ENCODE peak calls at places on chromosomes 3 and 15, in seven cellular contexts. B is sigmoid colon, N is GM12891, A is NB4, M is H54, C is GM12878, Q is endothelial cell of umbilical vein. E is an unnamed sample.

GRCh38 chr3:27557411-27557810 is 73.2 kb upstream of the SLC4A7 start:
- DNase-seq in Q (no peak), N (no peak), C (no peak), B (no peak), A (no peak), M (no peak), E (no peak)

GRCh38 chr3:140242818-140243276 is 307.9 kb downstream of the CLSTN2 start:
- DNase-seq in N (no peak), A (no peak), C (no peak), Q (peak), B (no peak), M (no peak), E (no peak)

GRCh38 chr15:69794643-69795461 is 302.9 kb downstream of the TLE3 start:
- DNase-seq in N (no peak), M (peak), Q (no peak), A (no peak), B (peak), C (no peak), E (no peak)

GRCh38 chr15:89101302-89102191 is 13.3 kb downstream of the ABHD2 start:
- DNase-seq in N (no peak), A (no peak), M (peak), C (no peak), B (peak), Q (peak), E (peak)

GRCh38 chr3:104281713-104282112 is 1085.0 kb upstream of the ALCAM start:
- DNase-seq in B (no peak), A (no peak), C (no peak), Q (no peak), N (no peak), M (no peak), E (no peak)

GRCh38 chr3:124149081-124149480 is 157.2 kb upstream of the ROPN1 start:
- DNase-seq in C (no peak), A (no peak), B (no peak), M (no peak), Q (no peak), N (no peak), E (no peak)

GRCh38 chr3:127454051-127454450 is 136.5 kb downstream of the TPRA1 start:
- DNase-seq in N (no peak), C (no peak), Q (no peak), A (no peak), M (no peak), B (peak), E (no peak)

GRCh38 chr3:53592862-53593261 is 98.5 kb downstream of the CACNA1D start:
- DNase-seq in C (no peak), A (no peak), Q (no peak), M (no peak), B (no peak), N (no peak), E (no peak)

GRCh38 chr15:29863438-29863837 is 41.2 kb upstream of the TJP1 start:
- DNase-seq in M (no peak), B (no peak), A (no peak), C (no peak), N (no peak), Q (no peak), E (no peak)

GRCh38 chr15:77538793-77539487 is 93.8 kb downstream of the LINGO1 start:
- DNase-seq in A (no peak), C (no peak), Q (no peak), M (no peak), B (peak), N (no peak), E (no peak)

GRCh38 chr3:71103430-71103881 is 480.1 kb downstream of the FOXP1 start:
- DNase-seq in Q (peak), A (no peak), B (peak), N (no peak), M (no peak), C (no peak), E (no peak)

GRCh38 chr3:196513697-196514349 is 1.3 kb downstream of the SMCO1 start:
- DNase-seq in B (no peak), M (no peak), N (no peak), C (no peak), A (no peak), Q (no peak), E (no peak)

GRCh38 chr15:59313703-59314332 is 58.9 kb downstream of the MYO1E start:
- DNase-seq in B (peak), Q (no peak), C (peak), N (no peak), A (no peak), M (no peak), E (no peak)

GRCh38 chr15:35450492-35450891 is 95.5 kb downstream of the DPH6 start:
- DNase-seq in Q (no peak), C (no peak), A (no peak), N (no peak), B (no peak), M (no peak), E (peak)

GRCh38 chr15:57259511-57260143 is 116.7 kb upstream of the CGNL1 start:
- DNase-seq in C (peak), B (no peak), Q (no peak), A (no peak), M (no peak), N (no peak), E (no peak)

GRCh38 chr3:129942296-129942695 is 32.2 kb upstream of the TRH start:
- DNase-seq in B (no peak), A (peak), N (peak), Q (peak), C (no peak), M (peak), E (peak)

GRCh38 chr15:45714501-45715488 is 80.0 kb downstream of the SQOR start:
- DNase-seq in M (no peak), B (peak), N (no peak), Q (peak), C (no peak), A (peak), E (peak)

GRCh38 chr15:78671626-78672211 is 30.7 kb upstream of the CHRNB4 start:
- DNase-seq in A (no peak), B (no peak), N (no peak), Q (no peak), M (no peak), C (no peak), E (no peak)

GRCh38 chr3:195405646-195406045 is 37.2 kb downstream of the ACAP2 start:
- DNase-seq in C (no peak), Q (peak), A (no peak), N (no peak), B (no peak), M (no peak), E (no peak)

GRCh38 chr15:96440978-96441377 is 110.5 kb downstream of the NR2F2 start:
- DNase-seq in M (no peak), N (no peak), Q (no peak), C (no peak), A (no peak), B (no peak), E (no peak)

GRCh38 chr15:88376574-88377174 is 90.5 kb downstream of the MRPL46 start:
- DNase-seq in C (no peak), Q (no peak), N (no peak), B (no peak), M (no peak), A (no peak), E (no peak)

GRCh38 chr3:152315623-152316022 is 46.9 kb downstream of the MBNL1 start:
- DNase-seq in Q (peak), N (no peak), M (no peak), A (no peak), C (no peak), B (no peak), E (no peak)

GRCh38 chr3:40310690-40311089 is 1.2 kb downstream of the EIF1B start:
- DNase-seq in B (no peak), Q (peak), N (no peak), C (no peak), A (peak), M (no peak), E (peak)

GRCh38 chr3:46709721-46710120 is 7.9 kb downstream of the PRSS50 start:
- DNase-seq in C (no peak), B (peak), N (no peak), A (no peak), Q (no peak), M (no peak), E (no peak)

GRCh38 chr15:45842151-45842550 is 207.3 kb downstream of the SQOR start:
- DNase-seq in M (no peak), N (no peak), A (no peak), Q (no peak), C (no peak), B (no peak), E (no peak)

GRCh38 chr3:173921741-173922140 is 524.2 kb downstream of the NLGN1 start:
- DNase-seq in Q (no peak), C (no peak), B (no peak), N (no peak), A (no peak), M (no peak), E (no peak)

GRCh38 chr3:25785826-25786225 is 2.6 kb upstream of the NGLY1 start:
- DNase-seq in A (no peak), B (no peak), C (no peak), M (peak), Q (no peak), N (no peak), E (no peak)

GRCh38 chr3:41808152-41808551 is 153.8 kb downstream of the ULK4 start:
- DNase-seq in Q (no peak), M (peak), C (no peak), N (no peak), B (no peak), A (no peak), E (no peak)

GRCh38 chr3:44910693-44911092 is 36.3 kb downstream of the TGM4 start:
- DNase-seq in Q (no peak), N (no peak), C (no peak), M (no peak), A (no peak), B (no peak), E (no peak)

GRCh38 chr15:61661791-61662190 is 398.5 kb downstream of the VPS13C start:
- DNase-seq in A (no peak), Q (no peak), B (no peak), C (no peak), M (no peak), N (no peak), E (no peak)

GRCh38 chr15:63075072-63075995 is 32.8 kb downstream of the TPM1 start:
- DNase-seq in C (no peak), A (no peak), B (peak), N (no peak), Q (no peak), M (no peak), E (no peak)

GRCh38 chr15:63076136-63077005 is 33.8 kb downstream of the TPM1 start:
- DNase-seq in N (no peak), A (peak), C (no peak), B (no peak), Q (no peak), M (no peak), E (no peak)

GRCh38 chr15:63080638-63081250 is 38.2 kb downstream of the TPM1 start:
- DNase-seq in B (no peak), M (no peak), C (no peak), Q (no peak), N (no peak), A (no peak), E (no peak)

GRCh38 chr15:63079938-63080626 is 37.5 kb downstream of the TPM1 start:
- DNase-seq in N (no peak), M (peak), A (no peak), Q (no peak), B (no peak), C (no peak), E (no peak)

DNA sequence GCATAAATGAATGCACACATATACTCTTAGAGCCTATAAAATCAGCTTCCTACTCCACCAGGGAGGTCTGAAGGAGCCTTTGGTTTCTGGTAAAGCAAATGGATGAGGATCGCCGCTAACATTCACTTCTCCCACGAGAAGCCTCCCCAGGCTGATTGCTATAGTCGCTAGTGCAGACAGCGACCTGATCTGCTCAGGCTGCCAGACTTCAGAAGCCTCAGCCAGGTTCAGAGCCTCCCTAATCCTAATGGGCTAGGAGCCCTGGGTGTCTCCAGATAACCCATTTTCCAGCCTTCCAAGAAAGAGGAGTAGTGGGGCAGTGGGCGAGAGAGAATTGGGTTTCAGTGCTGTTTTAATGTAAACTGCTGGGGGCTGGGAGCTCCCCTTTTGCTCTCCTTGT is 35.4 kb downstream of the TPM1 start:
- DNase-seq in C (no peak), B (no peak), A (no peak), Q (no peak), M (no peak), N (no peak), E (no peak)
- TF ChIP-seq POLR2A in C (no peak), B (no peak), A (no peak), Q (no peak), M (no peak), N (no peak), E (no peak)

DNA sequence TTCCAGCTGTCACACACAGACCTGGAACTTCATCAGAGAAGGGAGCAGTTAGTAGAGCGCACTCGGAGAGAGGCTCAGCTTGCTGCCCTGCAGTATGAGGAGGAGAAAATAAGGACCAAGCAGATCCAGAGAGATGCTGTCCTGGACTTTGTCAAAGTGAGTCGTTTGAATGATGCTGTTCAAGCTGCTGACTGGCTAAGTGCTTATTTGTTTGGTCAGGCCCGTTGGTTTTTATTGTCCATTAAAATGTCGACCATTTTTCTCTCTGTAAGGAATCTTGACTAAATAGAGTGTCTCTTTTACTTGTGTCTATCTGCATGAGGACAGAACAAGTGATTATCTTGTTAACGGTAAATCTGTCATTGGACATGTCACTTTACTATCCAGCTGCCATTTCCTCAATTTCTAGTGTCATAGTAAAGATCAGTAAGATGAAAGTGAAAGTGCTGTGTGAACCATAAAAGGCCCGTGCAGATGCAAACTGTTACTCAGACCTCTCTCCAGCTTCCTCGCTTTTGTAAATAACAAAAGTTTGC is 56.9 kb downstream of the LRCH3 start:
- DNase-seq in M (no peak), N (peak), Q (peak), C (peak), B (no peak), A (peak), E (peak)
- TF ChIP-seq POLR2A in M (no peak), N (no peak), Q (no peak), C (no peak), B (no peak), A (no peak), E (no peak)

GRCh38 chr15:38696790-38697495 is 132.3 kb upstream of the RASGRP1 start:
- DNase-seq in Q (no peak), A (no peak), C (no peak), M (no peak), N (no peak), B (no peak), E (no peak)

GRCh38 chr15:38692789-38693062 is 128.1 kb upstream of the RASGRP1 start:
- DNase-seq in C (no peak), Q (no peak), B (no peak), A (no peak), M (no peak), N (no peak), E (no peak)

GRCh38 chr15:38695249-38696119 is 130.9 kb upstream of the RASGRP1 start:
- DNase-seq in N (no peak), B (no peak), A (peak), C (no peak), Q (no peak), M (no peak), E (peak)

GRCh38 chr15:38698215-38698614 is 133.6 kb upstream of the RASGRP1 start:
- DNase-seq in N (no peak), B (no peak), M (no peak), A (peak), C (no peak), Q (no peak), E (no peak)

GRCh38 chr15:38696120-38696727 is 131.6 kb upstream of the RASGRP1 start:
- DNase-seq in N (no peak), A (peak), C (no peak), B (no peak), M (peak), Q (no peak), E (peak)
- TF ChIP-seq POLR2A in N (no peak), A (no peak), C (peak), B (no peak), M (no peak), Q (no peak), E (no peak)

GRCh38 chr3:117629505-117629904 is 919.9 kb downstream of the TUSC7 start:
- DNase-seq in N (no peak), C (no peak), A (no peak), Q (no peak), B (no peak), M (no peak), E (no peak)

GRCh38 chr3:117630469-117630868 is 920.9 kb downstream of the TUSC7 start:
- DNase-seq in B (no peak), A (no peak), M (no peak), C (no peak), Q (no peak), N (no peak), E (no peak)

GRCh38 chr3:117633207-117633606 is 923.6 kb downstream of the TUSC7 start:
- DNase-seq in Q (no peak), M (no peak), N (no peak), B (no peak), A (no peak), C (no peak), E (no peak)

GRCh38 chr3:117630885-117631284 is 921.3 kb downstream of the TUSC7 start:
- DNase-seq in Q (no peak), A (no peak), N (no peak), M (no peak), C (no peak), B (no peak), E (no peak)

DNA sequence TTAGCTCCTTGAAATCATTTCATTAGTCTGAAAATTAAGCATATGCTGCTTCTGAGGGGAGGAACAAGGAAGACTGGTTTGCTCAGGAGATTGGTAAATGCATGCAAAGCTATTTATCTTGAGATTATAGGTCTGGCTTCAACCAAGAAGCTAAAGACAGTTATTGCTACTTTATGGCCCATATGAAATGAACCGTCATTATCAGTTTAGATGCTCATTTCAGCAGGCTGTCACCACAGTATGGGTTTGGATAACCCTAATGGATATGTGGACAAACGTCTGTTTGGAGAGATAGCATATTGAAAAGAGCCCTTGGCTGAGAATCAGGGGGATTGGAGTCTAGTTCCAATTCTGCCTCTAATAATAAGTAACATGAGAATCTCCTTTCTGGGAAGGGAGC is 922.6 kb downstream of the TUSC7 start:
- DNase-seq in N (no peak), C (no peak), B (no peak), Q (no peak), A (no peak), M (no peak), E (no peak)
- TF ChIP-seq POLR2A in N (no peak), C (no peak), B (no peak), Q (no peak), A (no peak), M (no peak), E (no peak)